ENCODE peak calls at places on chromosome 9, in four cellular contexts. One of them, this sample, is unnamed.

GRCh38 chr9:109274768-109275596 is 45.9 kb downstream of the EPB41L4B start:
- DNase-seq in choroid plexus epithelial cell: no peak
- DNase-seq in RWPE1: no peak
- DNase-seq in Calu3: no peak
- DNase-seq in this sample: no peak

GRCh38 chr9:33263936-33264472 is 504 bp downstream of the BAG1 start:
- DNase-seq in choroid plexus epithelial cell: peak; percentile 10
- DNase-seq in RWPE1: peak; percentile 33
- DNase-seq in Calu3: no peak
- DNase-seq in this sample: peak; percentile 25

GRCh38 chr9:77158772-77159513 is 18.4 kb upstream of the VPS13A start:
- DNase-seq in choroid plexus epithelial cell: peak; percentile 88
- DNase-seq in RWPE1: peak; percentile 92
- DNase-seq in Calu3: no peak
- DNase-seq in this sample: no peak

GRCh38 chr9:70952131-70952727 is 169.2 kb downstream of the TRPM3 start:
- DNase-seq in choroid plexus epithelial cell: peak; percentile 22
- DNase-seq in RWPE1: no peak
- DNase-seq in Calu3: no peak
- DNase-seq in this sample: no peak

GRCh38 chr9:79623799-79624721 is 52.3 kb downstream of the TLE4 start:
- DNase-seq in choroid plexus epithelial cell: peak; percentile 40
- DNase-seq in RWPE1: peak; percentile 82
- DNase-seq in Calu3: no peak
- DNase-seq in this sample: no peak

GRCh38 chr9:97357056-97357455 is 49.6 kb downstream of the CCDC180 start:
- DNase-seq in choroid plexus epithelial cell: no peak
- DNase-seq in RWPE1: no peak
- DNase-seq in Calu3: no peak
- DNase-seq in this sample: no peak

GRCh38 chr9:78811562-78812276 is 514.8 kb downstream of the PSAT1 start:
- DNase-seq in choroid plexus epithelial cell: peak; percentile 26
- DNase-seq in RWPE1: peak; percentile 63
- DNase-seq in Calu3: no peak
- DNase-seq in this sample: no peak

GRCh38 chr9:136373300-136374182 is at the start of gene CARD9:
- DNase-seq in choroid plexus epithelial cell: no peak
- DNase-seq in RWPE1: no peak
- DNase-seq in Calu3: no peak
- DNase-seq in this sample: no peak

GRCh38 chr9:87891754-87892153 is 9.1 kb downstream of the SPATA31E1 start:
- DNase-seq in choroid plexus epithelial cell: peak; percentile 57
- DNase-seq in RWPE1: no peak
- DNase-seq in Calu3: no peak
- DNase-seq in this sample: no peak

GRCh38 chr9:137666505-137666809 is 47.7 kb downstream of the EHMT1 start:
- DNase-seq in choroid plexus epithelial cell: no peak
- DNase-seq in RWPE1: no peak
- DNase-seq in Calu3: no peak
- DNase-seq in this sample: no peak

GRCh38 chr9:121972501-121972981 is 120.6 kb downstream of the TTLL11 start:
- DNase-seq in choroid plexus epithelial cell: no peak
- DNase-seq in RWPE1: peak; percentile 95
- DNase-seq in Calu3: peak; percentile 79
- DNase-seq in this sample: no peak

GRCh38 chr9:129484325-129485000 is 136.4 kb downstream of the C9orf50 start:
- DNase-seq in choroid plexus epithelial cell: no peak
- DNase-seq in RWPE1: no peak
- DNase-seq in Calu3: no peak
- DNase-seq in this sample: no peak

GRCh38 chr9:131473891-131474290 is 28.8 kb upstream of the POMT1 start:
- DNase-seq in choroid plexus epithelial cell: no peak
- DNase-seq in RWPE1: no peak
- DNase-seq in Calu3: no peak
- DNase-seq in this sample: no peak

GRCh38 chr9:113131689-113132151 is 19.1 kb upstream of the SLC31A2 start:
- DNase-seq in choroid plexus epithelial cell: peak; percentile 51
- DNase-seq in RWPE1: peak; percentile 41
- DNase-seq in Calu3: no peak
- DNase-seq in this sample: peak; percentile 46

GRCh38 chr9:98180996-98181395 is 11.4 kb downstream of the CORO2A start:
- DNase-seq in choroid plexus epithelial cell: no peak
- DNase-seq in RWPE1: no peak
- DNase-seq in Calu3: no peak
- DNase-seq in this sample: no peak

GRCh38 chr9:127424669-127424986 is 446 bp downstream of the ZNF79 start:
- DNase-seq in choroid plexus epithelial cell: peak; percentile 41
- DNase-seq in RWPE1: no peak
- DNase-seq in Calu3: no peak
- DNase-seq in this sample: no peak

GRCh38 chr9:68552700-68553099 is 12.0 kb upstream of the TMEM252 start:
- DNase-seq in choroid plexus epithelial cell: peak; percentile 95
- DNase-seq in RWPE1: peak; percentile 17
- DNase-seq in Calu3: no peak
- DNase-seq in this sample: no peak

GRCh38 chr9:121645853-121646807 is 5.3 kb upstream of the DAB2IP start:
- DNase-seq in choroid plexus epithelial cell: no peak
- DNase-seq in RWPE1: no peak
- DNase-seq in Calu3: no peak
- DNase-seq in this sample: no peak

GRCh38 chr9:136403538-136403914 is 3.6 kb upstream of the SNAPC4 start:
- DNase-seq in choroid plexus epithelial cell: no peak
- DNase-seq in RWPE1: no peak
- DNase-seq in Calu3: no peak
- DNase-seq in this sample: no peak

GRCh38 chr9:29928072-29928471 is 2354.8 kb upstream of the C9orf72 start:
- DNase-seq in choroid plexus epithelial cell: no peak
- DNase-seq in RWPE1: no peak
- DNase-seq in Calu3: no peak
- DNase-seq in this sample: no peak

GRCh38 chr9:72333758-72334157 is 31.2 kb downstream of the ZFAND5 start:
- DNase-seq in choroid plexus epithelial cell: no peak
- DNase-seq in RWPE1: no peak
- DNase-seq in Calu3: no peak
- DNase-seq in this sample: no peak
- TF ChIP-seq CTCF in choroid plexus epithelial cell: peak; percentile 23
- TF ChIP-seq CTCF in RWPE1: no peak
- TF ChIP-seq CTCF in Calu3: no peak
- TF ChIP-seq CTCF in this sample: no peak

DNA sequence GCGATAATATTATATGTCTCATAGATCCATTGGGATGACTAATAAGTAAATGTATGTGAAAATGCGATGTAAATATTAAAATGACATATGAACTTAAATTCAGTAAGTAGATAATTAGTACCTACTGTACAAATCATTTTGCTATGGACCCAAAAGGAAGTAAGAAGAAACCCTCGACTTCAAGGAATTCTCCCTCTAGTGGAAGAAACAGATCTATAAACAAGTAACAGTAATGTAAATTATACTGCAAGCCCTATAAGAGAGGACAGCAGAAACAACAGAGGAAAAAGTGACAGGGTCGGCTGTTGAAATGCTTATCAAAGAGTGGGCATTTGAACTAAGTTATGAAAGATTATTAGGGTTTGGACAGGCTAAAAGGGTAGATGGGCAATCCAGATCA is 320.3 kb downstream of the DMAC1 start:
- DNase-seq in choroid plexus epithelial cell: peak; percentile 2
- DNase-seq in RWPE1: no peak
- DNase-seq in Calu3: no peak
- DNase-seq in this sample: no peak
- TF ChIP-seq CTCF in choroid plexus epithelial cell: no peak
- TF ChIP-seq CTCF in RWPE1: no peak
- TF ChIP-seq CTCF in Calu3: no peak
- TF ChIP-seq CTCF in this sample: no peak

GRCh38 chr9:12628546-12628945 is 64.6 kb upstream of the TYRP1 start:
- DNase-seq in choroid plexus epithelial cell: no peak
- DNase-seq in RWPE1: no peak
- DNase-seq in Calu3: no peak
- DNase-seq in this sample: no peak

GRCh38 chr9:12625844-12626243 is 67.3 kb upstream of the TYRP1 start:
- DNase-seq in choroid plexus epithelial cell: no peak
- DNase-seq in RWPE1: no peak
- DNase-seq in Calu3: no peak
- DNase-seq in this sample: no peak

GRCh38 chr9:12627091-12627490 is 66.1 kb upstream of the TYRP1 start:
- DNase-seq in choroid plexus epithelial cell: no peak
- DNase-seq in RWPE1: no peak
- DNase-seq in Calu3: no peak
- DNase-seq in this sample: no peak

GRCh38 chr9:12631866-12632265 is 61.3 kb upstream of the TYRP1 start:
- DNase-seq in choroid plexus epithelial cell: no peak
- DNase-seq in RWPE1: no peak
- DNase-seq in Calu3: no peak
- DNase-seq in this sample: no peak

DNA sequence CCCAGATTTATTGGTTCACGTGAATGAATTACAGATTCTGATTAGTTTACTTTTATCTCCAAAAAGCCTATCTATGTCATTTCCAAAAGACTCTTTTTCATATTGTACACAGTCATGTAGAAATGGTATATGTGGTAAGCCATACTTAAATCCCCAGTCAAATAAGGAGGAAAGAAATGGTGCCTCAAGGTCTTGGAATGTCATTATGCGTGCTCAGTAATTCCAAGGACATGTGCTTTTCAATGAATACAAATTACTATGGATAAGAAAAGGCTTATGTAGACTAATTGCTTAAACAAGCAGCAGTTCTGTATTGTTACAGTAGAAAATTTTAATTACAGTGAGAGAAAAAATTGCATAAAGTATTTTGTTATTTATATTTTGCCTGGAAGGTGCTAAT is 64.1 kb upstream of the TYRP1 start:
- DNase-seq in choroid plexus epithelial cell: no peak
- DNase-seq in RWPE1: no peak
- DNase-seq in Calu3: no peak
- DNase-seq in this sample: no peak
- TF ChIP-seq CTCF in choroid plexus epithelial cell: no peak
- TF ChIP-seq CTCF in RWPE1: no peak
- TF ChIP-seq CTCF in Calu3: no peak
- TF ChIP-seq CTCF in this sample: no peak

DNA sequence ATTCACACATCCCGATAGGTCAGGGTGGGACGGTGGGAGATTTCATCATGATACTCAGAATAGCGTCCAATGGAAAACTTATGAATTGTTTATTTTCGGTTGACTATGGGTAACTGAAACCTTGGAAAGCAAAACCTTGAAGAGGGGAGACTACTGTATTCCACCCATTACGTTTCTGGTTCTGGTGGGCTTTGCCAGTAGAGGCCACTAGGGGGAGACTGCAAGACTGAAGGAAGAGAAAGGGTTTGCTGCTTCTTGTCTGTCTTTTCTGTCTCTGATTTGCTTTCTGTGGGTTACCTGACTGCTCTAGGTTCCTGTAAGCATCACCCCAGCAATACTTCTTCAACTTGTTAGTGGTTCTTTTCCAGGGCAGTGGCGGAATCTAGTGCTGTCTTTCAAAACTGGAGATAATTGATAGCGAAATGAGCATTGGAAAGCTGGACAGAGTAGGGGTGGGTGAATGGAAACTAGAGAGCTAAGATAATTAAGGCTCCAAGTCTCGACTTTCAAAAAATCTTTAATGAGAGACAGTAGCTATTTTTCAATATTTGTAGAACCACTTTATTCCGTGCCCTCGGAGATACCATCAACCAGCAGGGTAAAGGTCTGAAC is 27.0 kb downstream of the GRIN3A start:
- DNase-seq in choroid plexus epithelial cell: peak; percentile 15
- DNase-seq in RWPE1: peak; percentile 34
- DNase-seq in Calu3: peak; percentile 35
- DNase-seq in this sample: no peak
- TF ChIP-seq CTCF in choroid plexus epithelial cell: peak; percentile 74
- TF ChIP-seq CTCF in RWPE1: peak; percentile 60
- TF ChIP-seq CTCF in Calu3: peak; percentile 58
- TF ChIP-seq CTCF in this sample: peak; percentile 61

GRCh38 chr9:99466104-99466503 is 244.0 kb downstream of the SEC61B start:
- DNase-seq in choroid plexus epithelial cell: no peak
- DNase-seq in RWPE1: no peak
- DNase-seq in Calu3: no peak
- DNase-seq in this sample: no peak

GRCh38 chr9:99466787-99467186 is 244.7 kb downstream of the SEC61B start:
- DNase-seq in choroid plexus epithelial cell: peak; percentile 45
- DNase-seq in RWPE1: no peak
- DNase-seq in Calu3: no peak
- DNase-seq in this sample: no peak

GRCh38 chr9:99464568-99464967 is 242.5 kb downstream of the SEC61B start:
- DNase-seq in choroid plexus epithelial cell: no peak
- DNase-seq in RWPE1: no peak
- DNase-seq in Calu3: no peak
- DNase-seq in this sample: no peak

GRCh38 chr9:99463144-99463543 is 241.1 kb downstream of the SEC61B start:
- DNase-seq in choroid plexus epithelial cell: no peak
- DNase-seq in RWPE1: no peak
- DNase-seq in Calu3: no peak
- DNase-seq in this sample: no peak

DNA sequence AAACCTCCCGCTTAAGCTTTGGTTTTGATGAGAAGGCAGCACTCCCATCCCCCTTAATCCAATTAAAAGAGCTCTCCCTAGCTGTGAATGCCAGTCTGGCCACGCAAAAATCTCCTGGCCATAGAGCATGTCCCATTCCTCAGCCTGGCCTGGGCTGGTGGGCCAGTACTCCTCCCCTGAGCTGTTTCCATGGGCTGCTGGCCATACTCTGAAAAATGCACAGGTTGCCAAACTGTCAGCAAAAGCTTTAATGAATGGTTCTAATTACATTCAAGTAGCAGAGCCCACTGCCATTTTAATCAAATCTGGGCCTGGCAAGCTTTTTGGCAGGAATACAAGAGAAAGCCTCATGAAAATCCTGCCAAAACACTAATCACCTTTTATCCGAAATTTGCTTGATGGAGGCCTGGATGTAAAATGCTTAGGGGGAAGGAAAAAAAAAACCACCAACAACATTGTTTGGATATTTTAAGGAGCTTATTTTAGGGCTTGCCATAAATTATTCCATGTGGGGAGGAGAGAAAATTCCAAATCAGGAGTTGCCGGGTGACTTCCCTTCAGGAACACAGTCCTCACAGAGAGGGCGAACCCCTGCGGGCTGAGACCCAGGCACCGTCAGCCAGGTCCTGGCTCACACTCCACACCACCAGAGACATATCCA is 243.3 kb downstream of the SEC61B start:
- DNase-seq in choroid plexus epithelial cell: no peak
- DNase-seq in RWPE1: no peak
- DNase-seq in Calu3: no peak
- DNase-seq in this sample: no peak
- TF ChIP-seq CTCF in choroid plexus epithelial cell: no peak
- TF ChIP-seq CTCF in RWPE1: no peak
- TF ChIP-seq CTCF in Calu3: no peak
- TF ChIP-seq CTCF in this sample: no peak

GRCh38 chr9:34400275-34400674 is 23.6 kb upstream of the MYORG start:
- DNase-seq in choroid plexus epithelial cell: no peak
- DNase-seq in RWPE1: no peak
- DNase-seq in Calu3: no peak
- DNase-seq in this sample: no peak
- TF ChIP-seq CTCF in choroid plexus epithelial cell: peak; percentile 24
- TF ChIP-seq CTCF in RWPE1: no peak
- TF ChIP-seq CTCF in Calu3: no peak
- TF ChIP-seq CTCF in this sample: no peak

This sample was measured in progenitor cell of endocrine pancreas.